ENCODE peak calls at places on chromosomes 2 and 18, in nine cellular contexts. W, U, E, N, Q, G, T, R and K are unnamed samples.

GRCh38 chr2:224284134-224284946 is 117.6 kb downstream of the FAM124B start:
- DNase-seq in W (no peak), U (no peak), E (peak), N (no peak), Q (no peak), G (no peak), T (no peak), R (no peak), K (no peak)

GRCh38 chr2:47809903-47810302 is 27.0 kb downstream of the MSH6 start:
- DNase-seq in W (no peak), U (no peak), E (no peak), N (no peak), Q (no peak), G (no peak), T (no peak), R (no peak), K (no peak)

GRCh38 chr2:203809084-203809521 is 58.5 kb upstream of the CTLA4 start:
- DNase-seq in W (no peak), U (no peak), E (peak), N (no peak), Q (no peak), G (no peak), T (no peak), R (no peak), K (no peak)

GRCh38 chr2:147560810-147561521 is 283.9 kb upstream of the ACVR2A start:
- DNase-seq in W (no peak), U (no peak), E (no peak), N (no peak), Q (no peak), G (no peak), T (no peak), R (no peak), K (no peak)

GRCh38 chr18:44801796-44802195 is 121.1 kb downstream of the SETBP1 start:
- DNase-seq in W (no peak), U (no peak), E (no peak), N (no peak), Q (no peak), G (no peak), T (no peak), R (no peak), K (no peak)

GRCh38 chr18:78973357-78974083 is 6.1 kb upstream of the SALL3 start:
- DNase-seq in W (no peak), U (no peak), E (no peak), N (no peak), Q (no peak), G (no peak), T (no peak), R (peak), K (no peak)

GRCh38 chr2:28142403-28142802 is 250.3 kb upstream of the FOSL2 start:
- DNase-seq in W (no peak), U (no peak), E (no peak), N (no peak), Q (no peak), G (no peak), T (no peak), R (no peak), K (no peak)

GRCh38 chr2:85234879-85235278 is 92.9 kb downstream of the TGOLN2 start:
- DNase-seq in W (no peak), U (no peak), E (no peak), N (peak), Q (no peak), G (no peak), T (no peak), R (no peak), K (no peak)

GRCh38 chr2:172938713-172939375 is 136.8 kb upstream of the MAP3K20 start:
- DNase-seq in W (no peak), U (no peak), E (no peak), N (no peak), Q (no peak), G (no peak), T (no peak), R (no peak), K (no peak)

GRCh38 chr2:55408946-55409868 is 10.4 kb downstream of the CCDC88A start:
- DNase-seq in W (no peak), U (no peak), E (peak), N (no peak), Q (no peak), G (no peak), T (no peak), R (no peak), K (no peak)

GRCh38 chr2:71005271-71006202 is 10.9 kb upstream of the TEX261 start:
- DNase-seq in W (no peak), U (no peak), E (no peak), N (no peak), Q (no peak), G (no peak), T (no peak), R (no peak), K (no peak)

GRCh38 chr2:56531668-56532420 is 348.1 kb downstream of the CCDC85A start:
- DNase-seq in W (no peak), U (no peak), E (peak), N (no peak), Q (no peak), G (no peak), T (no peak), R (no peak), K (no peak)

GRCh38 chr2:196112408-196113039 is 43.9 kb upstream of the DNAH7 start:
- DNase-seq in W (no peak), U (no peak), E (peak), N (no peak), Q (no peak), G (no peak), T (no peak), R (no peak), K (no peak)

GRCh38 chr2:191178806-191179514 is 28.2 kb upstream of the STAT4 start:
- DNase-seq in W (no peak), U (no peak), E (peak), N (no peak), Q (no peak), G (no peak), T (no peak), R (no peak), K (no peak)

GRCh38 chr2:179751184-179751809 is 110.1 kb downstream of the ZNF385B start:
- DNase-seq in W (no peak), U (no peak), E (peak), N (no peak), Q (no peak), G (no peak), T (no peak), R (no peak), K (no peak)

GRCh38 chr2:218879881-218880748 is 537 bp upstream of the WNT10A start:
- DNase-seq in W (peak), U (peak), E (no peak), N (peak), Q (no peak), G (no peak), T (no peak), R (peak), K (peak)

GRCh38 chr18:13218376-13219011 is at the start of gene LDLRAD4:
- DNase-seq in W (no peak), U (no peak), E (no peak), N (peak), Q (peak), G (no peak), T (no peak), R (peak), K (peak)

GRCh38 chr2:240301256-240301795 is 134.1 kb upstream of the GPC1 start:
- DNase-seq in W (no peak), U (no peak), E (no peak), N (peak), Q (no peak), G (no peak), T (no peak), R (no peak), K (no peak)

GRCh38 chr2:98114643-98115355 is 27.8 kb downstream of the VWA3B start:
- DNase-seq in W (no peak), U (no peak), E (no peak), N (no peak), Q (no peak), G (no peak), T (no peak), R (no peak), K (no peak)

GRCh38 chr2:208982831-208983230 is 441.0 kb upstream of the MAP2 start:
- DNase-seq in W (no peak), U (no peak), E (no peak), N (no peak), Q (no peak), G (no peak), T (no peak), R (no peak), K (no peak)

GRCh38 chr2:212318636-212319035 is 220.0 kb downstream of the ERBB4 start:
- DNase-seq in W (no peak), U (no peak), E (no peak), N (no peak), Q (no peak), G (no peak), T (no peak), R (no peak), K (no peak)

GRCh38 chr2:215619022-215619958 is 183.4 kb upstream of the FN1 start:
- DNase-seq in W (no peak), U (no peak), E (no peak), N (no peak), Q (no peak), G (no peak), T (no peak), R (no peak), K (no peak)

GRCh38 chr18:11842562-11842961 is 8.7 kb upstream of the CHMP1B start:
- DNase-seq in W (no peak), U (no peak), E (no peak), N (no peak), Q (no peak), G (no peak), T (no peak), R (no peak), K (no peak)

GRCh38 chr18:23853448-23854210 is 160.9 kb upstream of the TTC39C start:
- DNase-seq in W (no peak), U (no peak), E (no peak), N (no peak), Q (peak), G (no peak), T (no peak), R (no peak), K (no peak)

GRCh38 chr2:134407154-134407890 is 153.4 kb downstream of the MGAT5 start:
- DNase-seq in W (no peak), U (no peak), E (no peak), N (no peak), Q (no peak), G (no peak), T (no peak), R (no peak), K (no peak)

GRCh38 chr2:168929031-168929430 is 27.9 kb downstream of the G6PC2 start:
- DNase-seq in W (no peak), U (no peak), E (no peak), N (no peak), Q (no peak), G (no peak), T (no peak), R (no peak), K (no peak)

GRCh38 chr2:75557474-75558131 is 3.1 kb downstream of the EVA1A start:
- DNase-seq in W (no peak), U (no peak), E (no peak), N (no peak), Q (no peak), G (no peak), T (no peak), R (no peak), K (no peak)

GRCh38 chr18:1624612-1625011 is 719.9 kb downstream of the ADCYAP1 start:
- DNase-seq in W (no peak), U (no peak), E (no peak), N (no peak), Q (no peak), G (no peak), T (no peak), R (no peak), K (no peak)

GRCh38 chr2:7997279-7997678 is 684.6 kb upstream of the ID2 start:
- DNase-seq in W (no peak), U (no peak), E (no peak), N (no peak), Q (no peak), G (no peak), T (no peak), R (no peak), K (no peak)

GRCh38 chr2:222057249-222058073 is 241.3 kb downstream of the PAX3 start:
- DNase-seq in W (no peak), U (no peak), E (no peak), N (no peak), Q (no peak), G (no peak), T (no peak), R (no peak), K (no peak)

GRCh38 chr2:240949791-240950705 is 43.9 kb downstream of the CROCC2 start:
- DNase-seq in W (no peak), U (no peak), E (no peak), N (peak), Q (no peak), G (no peak), T (no peak), R (no peak), K (no peak)